ENCODE peak calls at places on chromosome 11, in six cellular contexts. Q is CMK; B is stimulated activated CD4-positive, alpha-beta T cell treated with anti-CD3 and anti-CD28 coated beads, Interleukin-2, amount 100 ng/mL, for 48 hours; X is activated gamma-delta T cell treated with anti-CD3 and anti-CD28 coated beads, Interleukin-2, amount 50 U/mL, for 16 hours; P is astrocyte; J is T-helper 2 cell. E is an unnamed sample.

GRCh38 chr11:46381836-46382643 is 571 bp downstream of the MDK start:
- DNase-seq in Q (no peak), X (no peak), P (no peak), B (no peak), J (no peak), E (no peak)

GRCh38 chr11:129950319-129951034 is 52.2 kb downstream of the PRDM10 start:
- DNase-seq in Q (peak), B (no peak), X (no peak), P (peak), J (no peak), E (no peak)

GRCh38 chr11:128506999-128507591 is 80.3 kb downstream of the ETS1 start:
- DNase-seq in Q (no peak), B (no peak), X (no peak), J (no peak), P (peak), E (no peak)

GRCh38 chr11:70739811-70740474 is 341.6 kb downstream of the CTTN start:
- DNase-seq in X (no peak), J (no peak), B (no peak), Q (no peak), P (no peak), E (no peak)

GRCh38 chr11:30585892-30586250 is 282 bp downstream of the MPPED2 start:
- DNase-seq in B (no peak), P (no peak), X (no peak), J (no peak), Q (no peak), E (peak)

GRCh38 chr11:79249341-79249993 is 191.4 kb downstream of the TENM4 start:
- DNase-seq in B (no peak), P (peak), Q (no peak), J (no peak), X (no peak), E (no peak)

GRCh38 chr11:12211331-12212065 is 101.1 kb downstream of the MICAL2 start:
- DNase-seq in Q (no peak), P (no peak), X (no peak), J (no peak), B (no peak), E (no peak)

GRCh38 chr11:67392182-67392715 is 463 bp downstream of the RAD9A start:
- DNase-seq in X (no peak), Q (no peak), P (no peak), B (no peak), J (no peak), E (no peak)

GRCh38 chr11:131584694-131585592 is 214.5 kb downstream of the NTM start:
- DNase-seq in Q (peak), B (no peak), P (no peak), X (no peak), J (no peak), E (peak)

GRCh38 chr11:72989727-72990126 is 152.4 kb downstream of the FCHSD2 start:
- DNase-seq in P (no peak), Q (no peak), X (no peak), B (no peak), J (no peak), E (no peak)

GRCh38 chr11:122246885-122247284 is 130.9 kb upstream of the BLID start:
- DNase-seq in X (no peak), B (no peak), J (no peak), Q (no peak), P (no peak), E (no peak)

GRCh38 chr11:94770563-94771120 is 2.5 kb downstream of the AMOTL1 start:
- DNase-seq in B (no peak), P (no peak), J (no peak), Q (no peak), X (no peak), E (no peak)

GRCh38 chr11:119626910-119627305 is 102.1 kb downstream of the NECTIN1 start:
- DNase-seq in Q (no peak), J (no peak), X (no peak), P (no peak), B (no peak), E (no peak)

GRCh38 chr11:17989306-17989705 is 23.5 kb downstream of the SERGEF start:
- DNase-seq in B (no peak), J (no peak), X (no peak), Q (no peak), P (no peak), E (no peak)

E was measured in caudate nucleus.